ENCODE peak calls at places on chromosome 17, in six cellular contexts. Q is glutamatergic neuron, R is A549, N is endothelial cell of umbilical vein, B is OCI-LY7, I is GM23338. Z is an unnamed sample.

GRCh38 chr17:33416131-33416530 is 123.0 kb upstream of the ASIC2 start:
- DNase-seq in Q (no peak), R (no peak), N (no peak), B (no peak), I (no peak), Z (no peak)

GRCh38 chr17:68435876-68436842 is 21.1 kb downstream of the WIPI1 start:
- DNase-seq in Q (peak), R (peak), N (peak), B (peak), I (peak), Z (peak)

GRCh38 chr17:27764589-27764988 is 35.7 kb downstream of the NOS2 start:
- DNase-seq in Q (no peak), R (no peak), N (no peak), B (no peak), I (no peak), Z (no peak)

GRCh38 chr17:17782425-17783120 is 54.2 kb downstream of the SREBF1 start:
- DNase-seq in Q (peak), R (no peak), N (no peak), B (peak), I (peak), Z (peak)

GRCh38 chr17:44774271-44775135 is 15.7 kb downstream of the ADAM11 start:
- DNase-seq in Q (peak), R (peak), N (peak), B (peak), I (peak), Z (peak)

GRCh38 chr17:73634629-73635028 is 9.6 kb downstream of the SDK2 start:
- DNase-seq in Q (no peak), R (no peak), N (no peak), B (no peak), I (no peak), Z (no peak)

GRCh38 chr17:79843917-79844815 is 4.9 kb upstream of the CBX4 start:
- DNase-seq in Q (peak), R (peak), N (peak), B (no peak), I (peak), Z (peak)

GRCh38 chr17:59503489-59503888 is 61.9 kb upstream of the DHX40 start:
- DNase-seq in Q (no peak), R (no peak), N (no peak), B (no peak), I (no peak), Z (no peak)

GRCh38 chr17:78278139-78278741 is 46.8 kb downstream of the TMEM235 start:
- DNase-seq in Q (no peak), R (no peak), N (no peak), B (peak), I (peak), Z (no peak)

GRCh38 chr17:67920212-67920611 is 76.1 kb downstream of the C17orf58 start:
- DNase-seq in Q (no peak), R (no peak), N (no peak), B (no peak), I (no peak), Z (no peak)

GRCh38 chr17:45936610-45937009 is 42.3 kb downstream of the MAPT start:
- DNase-seq in Q (no peak), R (no peak), N (no peak), B (no peak), I (no peak), Z (no peak)

GRCh38 chr17:7348478-7349242 is 3.3 kb upstream of the KCTD11 start:
- DNase-seq in Q (no peak), R (no peak), N (no peak), B (no peak), I (no peak), Z (no peak)

GRCh38 chr17:48155889-48156670 is 48.5 kb downstream of the SNX11 start:
- DNase-seq in Q (no peak), R (no peak), N (no peak), B (no peak), I (peak), Z (no peak)

GRCh38 chr17:28765038-28765437 is 21.2 kb downstream of the TRAF4 start:
- DNase-seq in Q (no peak), R (no peak), N (no peak), B (no peak), I (no peak), Z (no peak)

GRCh38 chr17:4520060-4520880 is 21.6 kb downstream of the SPNS2 start:
- DNase-seq in Q (no peak), R (no peak), N (no peak), B (no peak), I (no peak), Z (no peak)

GRCh38 chr17:75681289-75681688 is 14.2 kb downstream of the SAP30BP start:
- DNase-seq in Q (no peak), R (no peak), N (no peak), B (no peak), I (no peak), Z (no peak)

GRCh38 chr17:56482229-56482628 is 111.3 kb upstream of the NOG start:
- DNase-seq in Q (no peak), R (no peak), N (no peak), B (no peak), I (no peak), Z (no peak)

GRCh38 chr17:56475121-56475520 is 118.4 kb upstream of the NOG start:
- DNase-seq in Q (no peak), R (no peak), N (no peak), B (no peak), I (no peak), Z (no peak)

GRCh38 chr17:56481654-56482053 is 111.8 kb upstream of the NOG start:
- DNase-seq in Q (no peak), R (no peak), N (no peak), B (no peak), I (no peak), Z (no peak)

DNA sequence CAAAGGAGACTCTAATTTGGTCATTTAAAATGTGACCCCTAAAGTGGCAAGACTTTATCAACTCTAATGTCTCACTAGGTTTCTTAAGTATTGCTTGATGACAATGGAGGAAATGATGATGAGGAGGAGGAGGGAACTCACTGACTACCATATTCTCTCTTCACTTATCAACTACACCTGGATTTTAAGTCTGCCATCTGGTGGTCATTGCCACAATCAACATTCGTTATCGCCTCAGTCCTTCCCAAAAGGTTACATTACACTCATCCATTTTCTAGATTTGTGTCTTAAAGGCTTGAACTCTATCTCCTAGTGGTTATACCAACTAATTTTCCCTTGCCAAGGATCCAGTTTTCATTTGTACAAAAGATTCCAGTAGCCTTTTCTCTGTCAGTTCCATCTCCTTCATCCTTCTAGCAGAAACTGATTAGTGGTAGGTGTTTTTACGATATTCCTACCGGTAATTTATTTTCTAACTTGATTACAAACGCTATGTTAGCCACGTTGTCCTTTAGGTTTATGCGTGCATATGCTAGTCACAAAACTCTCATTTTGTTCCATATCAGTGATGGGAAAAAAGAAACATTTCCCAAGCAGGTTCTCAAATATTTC is 114.6 kb upstream of the NOG start:
- DNase-seq in Q (peak), R (peak), N (peak), B (peak), I (peak), Z (peak)
- TF ChIP-seq CTCF in Q (peak), R (peak), N (peak), B (peak), I (peak), Z (peak)

GRCh38 chr17:64418506-64419339 is 28.1 kb upstream of the PECAM1 start:
- DNase-seq in Q (no peak), R (peak), N (peak), B (peak), I (peak), Z (peak)
- TF ChIP-seq CTCF in Q (peak), R (peak), N (peak), B (peak), I (peak), Z (peak)

DNA sequence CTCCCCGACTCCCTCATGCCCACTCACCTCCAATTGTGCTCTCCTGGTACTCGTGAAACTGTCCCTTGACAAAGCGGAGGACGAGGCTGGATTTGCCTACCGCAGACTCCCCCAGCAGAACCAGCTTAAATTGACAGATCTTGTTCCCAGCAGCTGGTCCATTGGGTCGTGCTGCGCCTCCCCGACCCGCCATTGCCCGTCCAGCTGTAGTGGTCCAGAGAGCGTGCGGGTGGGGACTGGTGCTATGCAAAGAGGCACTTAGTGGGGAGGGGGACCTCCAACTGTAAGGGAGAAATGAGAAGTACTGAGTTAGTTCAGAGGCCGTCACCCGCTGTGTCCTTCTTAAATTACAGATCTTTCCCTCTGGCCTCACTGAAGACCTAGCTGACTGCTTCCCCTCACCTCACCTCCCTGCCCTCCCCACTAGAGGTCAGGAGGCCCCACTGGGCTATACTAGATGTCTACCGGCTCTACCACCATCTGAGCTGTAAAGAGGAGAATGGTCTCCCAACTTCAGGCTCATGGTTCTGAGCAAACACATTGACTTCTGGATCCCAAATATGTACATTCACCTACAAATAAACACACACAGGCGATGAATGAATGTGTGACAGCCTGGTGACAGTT is 7.8 kb downstream of the HSPB9 start:
- DNase-seq in Q (no peak), R (no peak), N (no peak), B (no peak), I (peak), Z (no peak)
- TF ChIP-seq CTCF in Q (no peak), R (no peak), N (no peak), B (peak), I (peak), Z (no peak)

GRCh38 chr17:62782730-62783260 is 25.3 kb downstream of the MARCHF10 start:
- DNase-seq in Q (no peak), R (no peak), N (no peak), B (no peak), I (no peak), Z (no peak)
- TF ChIP-seq CTCF in Q (no peak), R (no peak), N (no peak), B (no peak), I (no peak), Z (no peak)

DNA sequence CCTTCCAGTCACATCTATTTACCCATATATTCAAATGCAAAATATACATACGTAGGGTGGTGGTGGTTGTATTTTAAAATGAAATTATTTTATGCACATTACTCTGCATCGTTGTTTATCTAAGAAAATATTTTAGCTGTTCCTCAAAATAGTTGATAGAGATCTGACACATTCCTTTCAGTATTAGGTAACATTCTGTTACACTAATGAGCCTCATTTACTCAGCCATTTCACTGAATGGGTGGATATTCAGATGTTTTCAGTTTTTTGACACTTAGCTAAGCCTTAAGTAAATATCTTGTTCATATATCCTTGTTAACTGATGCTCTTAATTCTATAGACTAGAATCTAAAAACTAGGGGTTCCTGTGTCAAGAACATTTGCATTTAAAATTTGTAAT is 95.6 kb downstream of the NF1 start:
- DNase-seq in Q (no peak), R (no peak), N (peak), B (no peak), I (peak), Z (no peak)
- TF ChIP-seq CTCF in Q (no peak), R (no peak), N (no peak), B (no peak), I (no peak), Z (no peak)

DNA sequence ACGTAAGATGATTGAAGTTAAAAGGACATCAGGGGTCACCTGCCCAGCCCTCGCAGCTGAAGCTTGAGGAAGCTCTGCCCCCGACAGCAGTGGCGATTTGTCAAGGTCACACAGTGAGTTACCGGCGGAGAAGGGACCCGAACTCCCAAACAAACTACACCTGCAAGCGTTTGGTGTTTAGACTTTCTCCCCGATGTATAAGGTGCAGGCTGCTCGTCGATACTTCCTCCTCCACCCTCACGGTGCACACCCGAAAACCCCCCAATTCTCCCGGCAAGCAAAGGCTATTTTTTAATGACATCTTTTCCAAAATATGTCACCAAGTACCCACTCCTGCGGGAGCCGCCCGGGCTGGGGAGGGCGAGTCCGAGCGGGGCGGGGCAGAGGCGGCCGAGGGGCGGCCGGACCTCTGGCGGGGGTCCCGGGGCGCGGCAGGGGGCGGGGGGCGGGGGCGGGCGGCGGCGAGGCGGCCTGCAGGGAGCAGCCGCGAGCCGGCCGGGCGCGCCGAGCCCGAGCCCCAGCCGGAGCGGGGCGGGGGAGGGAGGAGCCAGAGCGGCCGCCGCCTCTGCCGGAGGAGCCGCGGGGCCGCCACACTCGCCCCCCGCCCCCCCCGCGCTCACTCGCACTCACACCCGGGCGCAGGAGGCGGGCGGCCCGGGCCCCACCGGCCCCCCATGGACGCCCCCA is at the start of gene THRA:
- DNase-seq in Q (peak), R (peak), N (no peak), B (peak), I (peak), Z (peak)
- TF ChIP-seq CTCF in Q (no peak), R (peak), N (no peak), B (peak), I (no peak), Z (peak)

Z was measured in GM13976.